ENCODE peak calls at places on chromosomes 2 and 18, in four cellular contexts. One of them, this sample, is unnamed.

GRCh38 chr2:113112438-113112837 is 15.0 kb upstream of the IL1RN start:
- DNase-seq in GM10248: no peak
- DNase-seq in KBM-7: no peak
- DNase-seq in left colon: no peak
- DNase-seq in this sample: no peak

GRCh38 chr18:12031836-12032235 is 50.5 kb downstream of the IMPA2 start:
- DNase-seq in left colon: no peak
- DNase-seq in GM10248: no peak
- DNase-seq in KBM-7: no peak
- DNase-seq in this sample: no peak

GRCh38 chr2:20173496-20174402 is 51.2 kb downstream of the SDC1 start:
- DNase-seq in KBM-7: no peak
- DNase-seq in GM10248: no peak
- DNase-seq in left colon: no peak
- DNase-seq in this sample: no peak

GRCh38 chr2:96963316-96963715 is 23.1 kb downstream of the FAM178B start:
- DNase-seq in GM10248: no peak
- DNase-seq in left colon: no peak
- DNase-seq in KBM-7: no peak
- DNase-seq in this sample: no peak

GRCh38 chr18:7876354-7876753 is 309.2 kb downstream of the PTPRM start:
- DNase-seq in left colon: no peak
- DNase-seq in GM10248: no peak
- DNase-seq in KBM-7: no peak
- DNase-seq in this sample: no peak

GRCh38 chr2:19021721-19022120 is 336.7 kb downstream of the OSR1 start:
- DNase-seq in left colon: no peak
- DNase-seq in KBM-7: no peak
- DNase-seq in GM10248: no peak
- DNase-seq in this sample: no peak

GRCh38 chr18:46469186-46469915 is 187.7 kb downstream of the LOXHD1 start:
- DNase-seq in KBM-7: no peak
- DNase-seq in GM10248: no peak
- DNase-seq in left colon: no peak
- DNase-seq in this sample: no peak

GRCh38 chr2:206211657-206212255 is 52.1 kb downstream of the EEF1B2 start:
- DNase-seq in GM10248: no peak
- DNase-seq in left colon: no peak
- DNase-seq in KBM-7: no peak
- DNase-seq in this sample: no peak

GRCh38 chr2:158998486-158999248 is 30.2 kb downstream of the TANC1 start:
- DNase-seq in left colon: no peak
- DNase-seq in GM10248: no peak
- DNase-seq in KBM-7: no peak
- DNase-seq in this sample: no peak

GRCh38 chr2:203427061-203427460 is 98.9 kb downstream of the ABI2 start:
- DNase-seq in left colon: no peak
- DNase-seq in GM10248: no peak
- DNase-seq in KBM-7: no peak
- DNase-seq in this sample: no peak

GRCh38 chr18:45060102-45060501 is 379.4 kb downstream of the SETBP1 start:
- DNase-seq in left colon: no peak
- DNase-seq in KBM-7: peak; percentile 29
- DNase-seq in GM10248: no peak
- DNase-seq in this sample: no peak

This sample was measured in brain pericyte.